ENCODE peak calls at places on chromosomes 7 and 10, in five cellular contexts. O, C, E, M and A are unnamed samples.

GRCh38 chr10:17599089-17599488 is 18.1 kb downstream of the HACD1 start:
- DNase-seq in O (peak; percentile 11), M (no peak), E (peak; percentile 64), C (no peak), A (peak; percentile 56)

GRCh38 chr7:129386563-129386962 is 47.7 kb upstream of the STRIP2 start:
- DNase-seq in M (no peak), O (no peak), E (no peak), C (no peak), A (no peak)

GRCh38 chr7:2269468-2270460 is 27.7 kb downstream of the NUDT1 start:
- DNase-seq in M (no peak), C (no peak), E (no peak), O (no peak), A (peak; percentile 89)

GRCh38 chr7:1945558-1945957 is 275.5 kb downstream of the ELFN1 start:
- DNase-seq in E (no peak), M (no peak), O (no peak), C (peak; percentile 24), A (no peak)

GRCh38 chr7:5699467-5699866 is 82.0 kb downstream of the RNF216 start:
- DNase-seq in C (no peak), E (no peak), O (no peak), M (no peak), A (no peak)

GRCh38 chr10:94314913-94315545 is 47.7 kb downstream of the NOC3L start:
- DNase-seq in C (no peak), O (peak; percentile 19), M (no peak), E (peak; percentile 32), A (peak; percentile 50)

GRCh38 chr10:24519950-24520349 is 203.7 kb downstream of the ARHGAP21 start:
- DNase-seq in C (no peak), M (no peak), O (no peak), E (peak; percentile 53), A (peak; percentile 62)

GRCh38 chr7:79090543-79090942 is 362.9 kb downstream of the MAGI2 start:
- DNase-seq in M (no peak), E (no peak), C (no peak), O (no peak), A (no peak)

GRCh38 chr7:32357535-32358277 is 132.5 kb downstream of the LSM5 start:
- DNase-seq in O (no peak), C (no peak), E (peak; percentile 69), M (no peak), A (no peak)

GRCh38 chr10:63114031-63114814 is 18.9 kb upstream of the NRBF2 start:
- DNase-seq in O (peak; percentile 61), C (no peak), M (peak; percentile 37), E (no peak), A (no peak)

GRCh38 chr7:67484244-67484751 is 487.7 kb downstream of the TYW1 start:
- DNase-seq in C (peak; percentile 46), O (peak; percentile 87), M (peak; percentile 22), E (peak; percentile 87), A (peak; percentile 92)

GRCh38 chr7:29825750-29826529 is 19.6 kb downstream of the WIPF3 start:
- DNase-seq in C (no peak), M (no peak), O (no peak), E (no peak), A (no peak)

GRCh38 chr7:39621784-39622411 is 1.5 kb upstream of the RALA start:
- DNase-seq in M (no peak), E (no peak), O (no peak), C (no peak), A (no peak)

GRCh38 chr10:75951026-75951589 is 519.7 kb downstream of the LRMDA start:
- DNase-seq in C (no peak), O (no peak), M (no peak), E (no peak), A (no peak)

GRCh38 chr7:25382869-25383268 is 154.6 kb upstream of the NPVF start:
- DNase-seq in O (no peak), E (no peak), M (no peak), C (no peak), A (no peak)

GRCh38 chr10:131041361-131041916 is 270.1 kb downstream of the TCERG1L start:
- DNase-seq in C (no peak), E (no peak), M (no peak), O (no peak), A (no peak)

GRCh38 chr10:131044379-131044778 is 267.1 kb downstream of the TCERG1L start:
- DNase-seq in E (no peak), M (no peak), O (no peak), C (no peak), A (no peak)

GRCh38 chr10:131046194-131046593 is 265.3 kb downstream of the TCERG1L start:
- DNase-seq in E (no peak), O (no peak), C (no peak), M (no peak), A (no peak)

GRCh38 chr10:131047501-131047900 is 264.0 kb downstream of the TCERG1L start:
- DNase-seq in C (no peak), E (no peak), O (no peak), M (no peak), A (no peak)

DNA sequence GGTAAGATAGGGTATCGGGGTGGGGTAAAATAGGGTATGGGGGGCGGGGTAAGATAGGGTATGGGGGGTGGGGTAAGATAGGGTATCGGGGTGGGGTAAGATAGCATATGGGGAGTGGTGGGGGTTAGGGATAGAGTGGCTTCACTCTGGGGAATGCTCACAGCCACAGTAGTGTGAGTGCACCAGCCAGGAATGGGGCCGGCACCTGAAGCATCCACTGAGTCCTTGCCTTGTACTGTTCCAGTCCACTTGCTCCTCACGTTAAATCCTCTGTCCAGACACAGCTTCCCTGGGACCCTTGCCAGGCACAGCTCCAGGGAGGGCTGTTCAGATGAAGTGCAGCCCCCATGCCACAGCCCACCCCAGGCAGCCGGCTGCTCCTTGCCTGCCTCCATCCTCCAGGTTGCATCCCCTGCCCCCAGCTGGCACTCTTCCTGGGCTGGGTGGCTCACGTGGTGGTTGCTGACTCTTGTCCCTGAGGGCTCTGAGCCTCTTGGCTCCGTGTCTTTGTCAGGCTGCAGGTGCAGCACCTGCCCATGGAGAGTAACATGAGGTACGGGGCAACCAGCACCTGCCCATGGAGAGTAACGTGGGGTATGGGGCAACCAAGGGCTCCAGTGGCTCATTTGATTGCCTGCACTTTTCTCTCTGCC is 268.4 kb downstream of the TCERG1L start:
- DNase-seq in M (no peak), E (no peak), C (no peak), O (no peak), A (no peak)
- H3K4me3 ChIP-seq in M (no peak overlapping the region), E (no peak overlapping the region), C (no peak overlapping the region), O (no peak overlapping the region), A (no peak overlapping the region)

DNA sequence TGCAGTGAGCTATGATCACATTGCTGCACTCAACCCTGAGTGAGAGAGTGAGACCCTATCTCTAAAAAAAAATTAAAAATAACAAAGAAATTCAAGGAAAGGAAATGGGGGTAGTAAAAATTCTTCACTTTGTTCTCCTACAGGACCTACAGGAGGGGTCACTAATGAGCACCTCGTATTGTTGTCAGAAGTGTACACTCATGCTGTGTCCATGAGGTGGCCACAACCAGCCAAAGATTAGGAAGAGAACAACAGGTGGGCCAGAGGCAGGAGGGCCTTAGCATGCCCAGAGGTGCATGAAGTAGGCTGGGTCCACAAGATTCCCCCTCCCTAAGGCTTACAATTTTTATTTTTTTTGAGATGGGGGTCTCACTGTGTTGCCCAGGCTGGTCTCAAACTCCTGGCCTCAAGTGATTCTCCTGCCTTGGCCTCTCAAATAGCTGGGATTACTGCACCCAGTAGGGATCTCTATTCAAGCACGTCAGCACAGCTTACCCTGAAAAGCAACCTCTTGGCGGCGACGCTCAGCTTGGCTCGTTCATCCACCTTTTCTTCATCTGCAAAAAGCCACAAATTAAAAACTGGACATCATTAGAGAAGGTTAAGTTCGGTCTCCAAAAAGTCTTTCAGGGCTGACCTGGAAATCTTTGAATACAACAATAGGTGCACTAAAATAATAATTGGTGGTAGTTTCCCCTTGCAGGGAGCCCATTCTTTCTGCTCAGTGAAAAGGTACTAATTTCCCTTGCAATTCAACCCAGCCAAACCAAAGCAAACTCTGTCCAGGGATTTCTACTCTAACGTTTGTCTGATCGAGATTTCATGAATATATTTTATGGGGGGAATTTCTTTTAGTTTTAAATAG is 104.4 kb downstream of the SVIL start:
- DNase-seq in E (no peak), O (no peak), C (no peak), M (no peak), A (no peak)
- TF ChIP-seq CTCF in E (no peak), O (no peak), C (no peak), M (no peak), A (no peak)

GRCh38 chr10:97321807-97322195 is 2.7 kb downstream of the FRAT1 start:
- DNase-seq in M (no peak), C (no peak), E (peak; percentile 62), O (no peak), A (peak; percentile 57)

GRCh38 chr10:97319671-97320479 is 804 bp downstream of the FRAT1 start:
- DNase-seq in M (peak; percentile 69), O (peak; percentile 73), C (peak; percentile 66), E (peak; percentile 86), A (peak; percentile 90)

GRCh38 chr10:97318772-97319651 is at the start of gene FRAT1:
- DNase-seq in O (peak; percentile 95), C (peak; percentile 91), M (peak; percentile 95), E (peak; percentile 93), A (peak; percentile 97)

GRCh38 chr10:97320480-97321031 is 1.5 kb downstream of the FRAT1 start:
- DNase-seq in O (no peak), M (peak; percentile 36), C (no peak), E (peak; percentile 32), A (peak; percentile 69)

DNA sequence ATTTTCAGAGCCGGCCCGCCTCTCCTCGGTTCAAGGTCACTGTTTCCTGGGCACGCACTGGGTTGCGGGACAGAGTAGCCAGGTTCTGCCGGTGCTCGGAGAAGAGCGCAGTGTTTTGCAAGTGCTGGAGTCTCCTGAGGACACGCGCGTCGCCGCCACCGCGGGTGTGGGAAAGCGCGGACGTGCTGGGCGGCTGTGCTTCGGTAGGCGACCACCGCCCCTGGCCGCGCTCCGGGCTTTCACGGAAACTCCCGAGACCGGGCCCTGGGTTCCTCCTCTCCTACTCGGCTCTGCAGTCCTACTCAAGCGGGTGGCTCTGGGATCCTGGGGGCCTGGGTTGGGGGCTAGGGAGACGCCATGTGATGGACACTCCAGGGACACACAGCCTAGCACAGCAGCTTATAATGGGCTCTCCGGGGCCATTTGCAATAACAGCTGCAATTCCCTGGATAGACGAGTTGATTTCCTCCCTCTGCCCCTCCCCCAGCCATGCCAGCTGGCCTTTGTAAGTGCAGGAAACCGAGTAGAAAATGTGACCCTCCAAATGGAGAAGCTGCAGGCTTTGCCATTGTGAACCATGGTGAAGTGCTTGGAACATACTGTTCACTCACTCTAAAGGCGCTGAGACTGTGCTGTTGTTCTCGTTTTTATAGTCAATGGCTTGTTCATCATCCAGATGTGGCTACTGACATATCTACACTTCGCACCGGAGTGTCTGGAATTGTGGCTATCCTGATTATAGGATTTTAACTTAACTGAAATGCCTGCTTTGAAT is 2.1 kb downstream of the FRAT1 start:
- DNase-seq in O (peak; percentile 39), M (peak; percentile 45), E (peak; percentile 79), C (no peak), A (peak; percentile 78)
- H3K4me3 ChIP-seq in O (peak overlapping the region; percentile 46), M (peak overlapping the region; percentile 80), E (peak overlapping the region; percentile 86), C (peak overlapping the region; percentile 84), A (peak overlapping the region; percentile 82)

DNA sequence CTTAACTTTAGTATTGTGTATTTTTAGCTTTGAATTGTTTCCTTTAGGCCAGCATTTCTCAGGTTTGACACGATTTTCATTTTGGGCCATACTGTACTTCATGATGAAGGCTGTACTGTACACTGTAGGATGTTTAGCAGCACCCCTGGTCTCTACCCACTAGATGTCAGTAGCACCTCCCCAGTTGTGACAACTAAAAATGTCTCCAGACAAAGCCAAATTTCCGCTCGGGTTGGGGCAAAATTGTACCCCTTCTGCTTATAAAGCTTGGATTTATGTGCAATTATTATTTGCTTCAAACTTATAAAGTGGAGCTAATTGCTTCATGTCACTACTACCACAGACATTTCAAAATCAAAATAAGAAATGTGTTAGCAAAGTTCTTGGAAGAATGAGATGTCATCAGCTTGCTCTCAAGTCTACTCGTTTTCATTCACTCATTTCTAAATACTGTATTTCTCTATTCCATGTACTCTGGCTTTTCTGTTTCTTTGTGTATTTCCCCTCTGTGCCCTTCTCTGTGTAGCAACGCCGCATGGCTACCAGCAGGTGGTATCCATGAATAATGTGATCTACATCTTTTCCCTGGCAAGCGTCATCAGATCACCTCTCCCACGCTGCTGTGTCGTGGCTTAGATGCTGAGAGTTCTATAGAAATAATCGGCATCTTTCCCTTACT is 47.7 kb upstream of the CALCR start:
- DNase-seq in E (peak; percentile 69), O (peak; percentile 39), C (no peak), M (no peak), A (peak; percentile 66)
- TF ChIP-seq CTCF in E (peak; percentile 76), O (peak; percentile 40), C (peak; percentile 26), M (no peak), A (peak; percentile 75)